ENCODE peak calls at places on chromosomes 4 and X, in four cellular contexts. X is HepG2, B is H1, U is GM12878. V is an unnamed sample.

GRCh38 chrX:16882702-16883486 is 12.7 kb upstream of the RBBP7 start:
- DNase-seq in X (peak), B (no peak), U (peak), V (peak)

GRCh38 chrX:67604979-67605703 is 61.3 kb downstream of the AR start:
- DNase-seq in X (no peak), B (no peak), U (no peak), V (no peak)

GRCh38 chr4:155906554-155907247 is 3.2 kb downstream of the TDO2 start:
- DNase-seq in X (no peak), B (no peak), U (no peak), V (no peak)

GRCh38 chr4:8468746-8469535 is 28.4 kb downstream of the TRMT44 start:
- DNase-seq in X (peak), B (peak), U (peak), V (peak)

GRCh38 chrX:96929036-96929435 is 45.3 kb downstream of the RPA4 start:
- DNase-seq in X (no peak), B (no peak), U (no peak), V (no peak)

GRCh38 chrX:69195197-69195596 is 29.9 kb upstream of the PJA1 start:
- DNase-seq in X (peak), B (no peak), U (no peak), V (peak)

GRCh38 chrX:18983711-18984380 is at the start of gene PHKA2:
- DNase-seq in X (peak), B (no peak), U (no peak), V (peak)

GRCh38 chr4:73864365-73864764 is 4.8 kb upstream of the CXCL1 start:
- DNase-seq in X (peak), B (no peak), U (no peak), V (no peak)

GRCh38 chrX:70960728-70961127 is 29.8 kb upstream of the SLC7A3 start:
- DNase-seq in X (no peak), B (no peak), U (no peak), V (no peak)

GRCh38 chr4:152500798-152501434 is 35.0 kb downstream of the FBXW7 start:
- DNase-seq in X (peak), B (peak), U (peak), V (peak)

GRCh38 chr4:172147702-172148101 is 334.5 kb downstream of the GALNTL6 start:
- DNase-seq in X (no peak), B (no peak), U (no peak), V (no peak)

GRCh38 chrX:47212381-47213293 is 5.8 kb upstream of the CDK16 start:
- DNase-seq in X (no peak), B (no peak), U (no peak), V (peak)

GRCh38 chr4:134072137-134072536 is 129.5 kb downstream of the PABPC4L start:
- DNase-seq in X (no peak), B (no peak), U (no peak), V (no peak)

GRCh38 chrX:952816-953215 is 259.6 kb downstream of the CRLF2 start:
- DNase-seq in X (no peak), B (no peak), U (no peak), V (no peak)

GRCh38 chr4:53855886-53856260 is 208.5 kb downstream of the CHIC2 start:
- DNase-seq in X (no peak), B (no peak), U (no peak), V (no peak)

GRCh38 chr4:87117051-87117729 is 103.2 kb downstream of the KLHL8 start:
- DNase-seq in X (peak), B (no peak), U (no peak), V (no peak)

GRCh38 chrX:105299286-105299685 is 78.8 kb upstream of the TEX13A start:
- DNase-seq in X (no peak), B (no peak), U (no peak), V (no peak)

GRCh38 chr4:95417531-95417930 is 131.2 kb downstream of the UNC5C start:
- DNase-seq in X (no peak), B (no peak), U (no peak), V (no peak)

GRCh38 chr4:185256444-185256843 is 47.0 kb downstream of the SNX25 start:
- DNase-seq in X (no peak), B (no peak), U (no peak), V (no peak)

GRCh38 chr4:16908377-16909021 is 10.1 kb upstream of the LDB2 start:
- DNase-seq in X (no peak), B (no peak), U (no peak), V (no peak)

GRCh38 chrX:44439242-44439641 is 95.8 kb upstream of the EFHC2 start:
- DNase-seq in X (no peak), B (no peak), U (no peak), V (no peak)

GRCh38 chr4:47145630-47146029 is 114.3 kb downstream of the GABRB1 start:
- DNase-seq in X (peak), B (no peak), U (peak), V (no peak)

GRCh38 chrX:109857898-109858297 is 124.8 kb upstream of the ACSL4 start:
- DNase-seq in X (no peak), B (no peak), U (no peak), V (no peak)

GRCh38 chr4:37981844-37982720 is 21.9 kb downstream of the PTTG2 start:
- DNase-seq in X (peak), B (no peak), U (no peak), V (no peak)

GRCh38 chr4:2800691-2801596 is 8.1 kb downstream of the SH3BP2 start:
- DNase-seq in X (peak), B (no peak), U (peak), V (peak)

GRCh38 chr4:122747068-122747467 is 14.6 kb downstream of the BBS12 start:
- DNase-seq in X (no peak), B (no peak), U (no peak), V (no peak)

GRCh38 chr4:99946346-99947189 is at the start of gene DNAJB14:
- DNase-seq in X (peak), B (no peak), U (no peak), V (peak)

GRCh38 chrX:30085571-30085970 is 129.8 kb upstream of the MAGEB2 start:
- DNase-seq in X (no peak), B (no peak), U (no peak), V (no peak)

GRCh38 chr4:54230479-54231418 is 1.7 kb downstream of the PDGFRA start:
- DNase-seq in X (no peak), B (no peak), U (no peak), V (peak)

GRCh38 chr4:3519468-3520264 is 12.6 kb downstream of the LRPAP1 start:
- DNase-seq in X (no peak), B (no peak), U (no peak), V (no peak)

GRCh38 chr4:56641494-56642051 is 39.5 kb downstream of the HOPX start:
- DNase-seq in X (no peak), B (no peak), U (no peak), V (no peak)

GRCh38 chr4:95124906-95125504 is 367.2 kb downstream of the BMPR1B start:
- DNase-seq in X (peak), B (peak), U (no peak), V (peak)

GRCh38 chrX:123764967-123765871 is 32.4 kb upstream of the THOC2 start:
- DNase-seq in X (no peak), B (peak), U (no peak), V (peak)

GRCh38 chr4:186726150-186726439 is 2.4 kb upstream of the FAT1 start:
- DNase-seq in X (no peak), B (no peak), U (no peak), V (no peak)

GRCh38 chr4:164959896-164960295 is 17.6 kb downstream of the TRIM61 start:
- DNase-seq in X (no peak), B (no peak), U (no peak), V (no peak)

GRCh38 chr4:90142091-90142490 is 14.9 kb downstream of the CCSER1 start:
- DNase-seq in X (no peak), B (no peak), U (no peak), V (no peak)

GRCh38 chr4:185218312-185218711 is 8.9 kb downstream of the SNX25 start:
- DNase-seq in X (no peak), B (no peak), U (no peak), V (no peak)

GRCh38 chr4:10442976-10443375 is 14.2 kb downstream of the ZNF518B start:
- DNase-seq in X (no peak), B (no peak), U (no peak), V (no peak)

GRCh38 chr4:74006009-74006476 is 7.6 kb upstream of the CXCL5 start:
- DNase-seq in X (no peak), B (no peak), U (no peak), V (no peak)

GRCh38 chrX:102042706-102043325 is 82.7 kb upstream of the TCEAL2 start:
- DNase-seq in X (no peak), B (no peak), U (no peak), V (no peak)
- TF ChIP-seq RAD21 in X (no peak), B (no peak), U (no peak), V (no peak)

DNA sequence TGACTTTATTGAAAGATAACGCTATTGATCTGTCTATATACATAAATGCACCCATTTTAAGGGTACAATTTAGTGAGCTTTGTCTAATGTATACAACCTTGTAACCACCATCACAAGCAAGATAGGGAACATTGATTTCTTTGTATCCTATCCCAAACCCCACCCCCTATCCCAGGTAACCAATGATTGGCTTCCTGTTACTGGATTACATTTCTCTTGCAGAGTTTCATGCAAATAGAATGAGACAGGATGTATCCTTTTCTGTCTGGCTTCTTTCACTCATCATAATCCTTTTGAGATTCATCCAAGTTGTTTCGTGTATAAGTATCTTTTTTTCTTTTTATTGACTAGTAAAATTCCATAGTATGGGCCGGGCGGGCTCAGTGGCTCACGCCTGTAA is 1.6 kb upstream of the GRIPAP1 start:
- DNase-seq in X (peak), B (no peak), U (no peak), V (no peak)
- TF ChIP-seq TCF12 in X (no peak), B (no peak), U (no peak), V (no peak)

GRCh38 chr4:76195326-76195725 is 18.3 kb downstream of the SCARB2 start:
- DNase-seq in X (no peak), B (no peak), U (no peak), V (no peak)

GRCh38 chr4:76192221-76192620 is 21.4 kb downstream of the SCARB2 start:
- DNase-seq in X (no peak), B (no peak), U (no peak), V (no peak)

GRCh38 chr4:76197001-76197743 is 16.5 kb downstream of the SCARB2 start:
- DNase-seq in X (no peak), B (no peak), U (no peak), V (no peak)

GRCh38 chr4:76197971-76198410 is 15.6 kb downstream of the SCARB2 start:
- DNase-seq in X (no peak), B (no peak), U (no peak), V (peak)

GRCh38 chr4:76194325-76194724 is 19.3 kb downstream of the SCARB2 start:
- DNase-seq in X (no peak), B (no peak), U (no peak), V (no peak)
- H3K27ac ChIP-seq in X (no peak), B (no peak), U (no peak), V (no peak)

DNA sequence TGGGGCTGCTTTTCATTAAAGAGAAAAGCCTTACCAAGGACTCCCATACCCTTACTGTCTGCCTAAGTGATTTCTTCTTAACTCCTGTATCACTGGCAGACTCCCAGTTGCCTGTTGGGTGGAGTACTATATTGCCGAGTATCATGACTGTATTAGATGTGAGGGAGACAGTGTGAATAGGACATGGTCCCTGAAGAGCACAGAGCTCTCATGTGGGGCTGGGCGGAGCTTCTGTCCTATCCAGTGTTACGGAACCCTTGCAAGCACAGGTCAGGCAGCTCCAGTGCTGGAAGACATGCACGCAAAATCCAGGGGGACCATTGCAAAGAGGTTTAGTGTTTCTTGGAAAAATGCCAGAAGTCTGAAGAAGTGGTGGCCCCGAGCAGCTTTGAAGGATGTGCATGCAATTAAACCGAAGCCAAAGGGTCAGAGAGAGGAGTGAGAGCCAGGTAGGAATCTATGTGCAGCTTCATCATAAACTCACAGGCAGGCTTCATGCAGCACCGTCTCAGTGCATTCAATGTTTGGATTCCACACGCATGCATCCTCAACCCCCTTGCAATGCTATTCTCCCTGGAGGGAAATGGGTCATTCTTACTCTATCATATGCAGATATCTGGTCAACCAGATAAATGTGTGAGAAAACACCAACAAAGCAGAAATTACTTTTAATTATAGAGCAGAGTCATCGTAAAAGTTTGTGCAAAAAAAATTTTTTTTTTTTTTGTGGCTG is 49.7 kb upstream of the DHRSX start:
- DNase-seq in X (no peak), B (no peak), U (no peak), V (no peak)
- TF ChIP-seq RAD21 in X (no peak), B (no peak), U (no peak), V (no peak)

GRCh38 chrX:146224442-146224841 is 406.8 kb downstream of the SLITRK2 start:
- DNase-seq in X (no peak), B (no peak), U (no peak), V (no peak)
- TF ChIP-seq TCF12 in X (no peak), B (no peak), U (no peak), V (no peak)

GRCh38 chrX:6187256-6187655 is 41.4 kb downstream of the NLGN4X start:
- DNase-seq in X (no peak), B (no peak), U (no peak), V (no peak)

DNA sequence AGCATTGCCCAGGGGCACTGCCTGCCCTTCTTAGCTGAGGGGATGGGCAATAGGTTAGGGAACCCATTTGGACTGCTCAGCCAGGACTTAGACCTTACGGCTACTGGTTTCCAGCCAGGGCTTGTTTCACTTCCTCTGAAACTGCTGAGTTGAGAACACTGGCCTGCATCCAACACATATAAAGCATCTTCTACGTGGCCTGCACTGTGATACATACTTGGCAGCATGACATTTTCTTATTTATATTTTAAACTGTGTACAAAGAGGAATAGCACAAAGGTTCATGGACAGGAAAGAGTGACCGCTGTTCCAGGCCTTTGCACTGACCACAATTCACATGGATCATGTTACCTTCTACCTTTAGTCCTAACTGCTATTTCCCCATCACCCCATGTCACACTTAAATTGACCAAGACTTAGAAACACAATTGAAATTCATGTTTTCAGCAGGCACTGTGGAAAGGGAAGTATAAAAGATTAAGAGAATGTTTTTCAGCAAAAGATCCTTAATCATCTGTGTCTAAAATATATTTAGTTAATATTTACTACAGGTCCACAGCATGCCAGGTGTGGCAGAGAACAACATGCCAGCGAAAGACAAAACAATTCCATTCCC is 43.7 kb downstream of the NLGN4X start:
- DNase-seq in X (no peak), B (no peak), U (no peak), V (no peak)
- H3K27ac ChIP-seq in X (no peak), B (no peak), U (no peak), V (no peak)